ENCODE peak calls at places on chromosomes 3 and 15, in five cellular contexts. E, V, L, F and Z are unnamed samples. For H3K27me3, the result is how much of the 10 kb centered on the place peaks cover.

GRCh38 chr3:111947179-111947727 is 31.6 kb upstream of the ABHD10 start:
- DNase-seq in E (no peak), V (no peak), L (no peak), F (no peak), Z (no peak)

GRCh38 chr3:111954228-111954990 is 24.4 kb upstream of the ABHD10 start:
- DNase-seq in E (no peak), V (no peak), L (no peak), F (no peak), Z (no peak)

GRCh38 chr3:188283347-188283746 is 129.4 kb downstream of the LPP start:
- DNase-seq in E (no peak), V (peak), L (no peak), F (no peak), Z (no peak)

GRCh38 chr3:5553203-5553602 is 365.7 kb downstream of the EDEM1 start:
- DNase-seq in E (no peak), V (no peak), L (no peak), F (no peak), Z (no peak)

GRCh38 chr3:56773588-56774330 is 28.0 kb downstream of the ARHGEF3 start:
- DNase-seq in E (no peak), V (no peak), L (no peak), F (no peak), Z (no peak)

GRCh38 chr3:171132873-171133272 is 106.4 kb upstream of the SLC2A2 start:
- DNase-seq in E (no peak), V (no peak), L (no peak), F (no peak), Z (no peak)

GRCh38 chr3:152833089-152833488 is 1.8 kb upstream of the P2RY1 start:
- DNase-seq in E (no peak), V (no peak), L (no peak), F (no peak), Z (no peak)

GRCh38 chr15:98421419-98422085 is 226.8 kb upstream of the IGF1R start:
- DNase-seq in E (peak), V (peak), L (no peak), F (peak), Z (peak)

GRCh38 chr3:196969660-196970546 is 1.3 kb upstream of the PIGZ start:
- DNase-seq in E (peak), V (peak), L (peak), F (no peak), Z (peak)

GRCh38 chr3:134333522-134334181 is 40.6 kb downstream of the AMOTL2 start:
- DNase-seq in E (no peak), V (no peak), L (peak), F (no peak), Z (no peak)

GRCh38 chr3:148090156-148090555 is 607.5 kb upstream of the AGTR1 start:
- DNase-seq in E (no peak), V (no peak), L (no peak), F (no peak), Z (no peak)

GRCh38 chr15:99331366-99331765 is 80.1 kb downstream of the LRRC28 start:
- DNase-seq in E (no peak), V (no peak), L (no peak), F (no peak), Z (no peak)

GRCh38 chr15:64695571-64695992 is 79.8 kb downstream of the RBPMS2 start:
- DNase-seq in E (no peak), V (no peak), L (no peak), F (no peak), Z (no peak)

GRCh38 chr15:77504310-77504709 is 83.6 kb downstream of the HMG20A start:
- DNase-seq in E (no peak), V (no peak), L (no peak), F (peak), Z (peak)

GRCh38 chr3:155682437-155682836 is 62.4 kb downstream of the PLCH1 start:
- DNase-seq in E (no peak), V (no peak), L (no peak), F (no peak), Z (no peak)

GRCh38 chr15:83207622-83208356 is at the start of gene HDGFL3:
- DNase-seq in E (peak), V (peak), L (peak), F (peak), Z (peak)

GRCh38 chr3:187744169-187745151 is 808 bp downstream of the BCL6 start:
- DNase-seq in E (peak), V (peak), L (peak), F (no peak), Z (peak)

GRCh38 chr3:53199834-53200233 is 38.8 kb downstream of the PRKCD start:
- DNase-seq in E (no peak), V (no peak), L (no peak), F (no peak), Z (no peak)

GRCh38 chr15:62895905-62896316 is 146.6 kb upstream of the TPM1 start:
- DNase-seq in E (no peak), V (no peak), L (no peak), F (no peak), Z (no peak)
- H3K27ac ChIP-seq in E (peak), V (peak), L (peak), F (no peak), Z (peak)

DNA sequence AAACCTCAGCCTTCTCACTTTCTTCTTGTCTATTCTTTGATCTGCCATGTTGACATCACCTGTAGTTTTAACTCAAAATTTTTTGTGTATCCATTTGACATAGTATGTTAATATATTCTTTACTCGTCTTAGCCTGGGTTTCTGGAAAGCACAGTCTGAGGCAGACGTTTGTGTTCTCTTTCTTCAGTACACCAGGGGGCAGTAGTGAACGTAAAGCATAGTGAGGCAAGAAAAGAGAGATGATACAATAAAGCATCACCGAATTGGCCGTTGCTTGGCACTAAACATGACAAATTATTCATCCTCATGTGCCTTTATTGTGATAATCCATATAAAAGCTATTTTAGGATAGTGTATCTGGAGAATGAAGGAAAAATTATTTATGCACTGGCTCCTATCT is 141.0 kb upstream of the MYRIP start:
- DNase-seq in E (no peak), V (no peak), L (no peak), F (no peak), Z (no peak)
- TF ChIP-seq CTCF in E (peak), V (peak), L (peak), F (peak), Z (peak)

DNA sequence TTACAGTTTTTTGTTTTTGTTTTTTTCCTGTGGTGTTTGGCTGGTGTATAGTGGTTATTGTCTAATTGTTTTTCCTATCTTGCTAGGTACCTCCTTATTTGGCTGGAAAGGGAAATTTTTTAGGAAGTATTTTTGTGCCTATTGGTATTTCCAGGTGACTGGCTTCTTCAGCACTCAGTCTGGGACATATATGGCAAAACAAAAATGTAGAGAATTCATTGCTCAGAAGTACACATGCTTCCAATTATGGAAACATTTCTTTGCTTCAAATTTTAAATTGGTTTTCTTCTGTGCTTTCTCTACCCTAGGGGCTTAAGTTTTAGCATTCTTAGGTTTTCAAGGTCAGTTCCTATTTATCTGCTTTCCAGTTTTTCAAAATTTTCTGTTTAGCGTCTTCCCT is 231.8 kb upstream of the DPPA4 start:
- DNase-seq in E (no peak), V (no peak), L (no peak), F (no peak), Z (no peak)
- H3K27me3 ChIP-seq in E (under half), V (under half), L (under half), F (under half), Z (under half)

DNA sequence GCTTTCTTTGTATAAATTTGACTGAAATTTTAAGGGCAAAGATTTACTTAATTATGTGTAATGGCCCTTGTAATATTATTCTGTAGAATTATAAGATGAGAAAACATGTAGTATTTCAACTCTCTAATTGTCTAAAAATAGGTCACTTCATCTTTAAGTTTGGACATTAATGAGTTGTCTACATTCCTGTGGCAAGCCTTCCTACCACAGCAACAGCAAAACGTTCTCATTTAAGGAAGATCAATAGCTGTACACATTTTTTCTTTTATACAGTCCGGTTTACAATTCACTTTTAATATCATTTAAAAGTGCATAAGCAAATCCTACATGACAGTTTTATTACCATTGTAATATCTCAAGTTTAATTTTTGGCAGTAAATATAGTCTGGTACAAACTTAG is 501.7 kb downstream of the ZPLD1 start:
- DNase-seq in E (no peak), V (no peak), L (no peak), F (no peak), Z (no peak)
- H3K27ac ChIP-seq in E (no peak), V (no peak), L (no peak), F (no peak), Z (no peak)

GRCh38 chr3:10703875-10704274 is 112.2 kb upstream of the SLC6A11 start:
- DNase-seq in E (no peak), V (no peak), L (no peak), F (no peak), Z (no peak)
- TF ChIP-seq CTCF in E (no peak), V (no peak), L (no peak), F (no peak), Z (no peak)